ENCODE peak calls at places on chromosomes 2 and 18, in six cellular contexts. One of them, this sample, is unnamed.

GRCh38 chr2:169891593-169892298 is 64.5 kb downstream of the UBR3 start:
- DNase-seq in activated CD4-positive, alpha-beta memory T cell treated with anti-CD3 and anti-CD28 coated beads for 36 hours: no peak
- DNase-seq in sciatic nerve: no peak
- DNase-seq in AG09319: no peak
- DNase-seq in activated naive CD4-positive, alpha-beta T cell: no peak
- DNase-seq in OCI-M1: peak
- DNase-seq in this sample: no peak

GRCh38 chr2:217804786-217805678 is 197.8 kb downstream of the TNS1 start:
- DNase-seq in activated CD4-positive, alpha-beta memory T cell treated with anti-CD3 and anti-CD28 coated beads for 36 hours: no peak
- DNase-seq in sciatic nerve: peak
- DNase-seq in AG09319: no peak
- DNase-seq in activated naive CD4-positive, alpha-beta T cell: no peak
- DNase-seq in OCI-M1: no peak
- DNase-seq in this sample: no peak

GRCh38 chr18:57498857-57499256 is 63.7 kb downstream of the ONECUT2 start:
- DNase-seq in activated CD4-positive, alpha-beta memory T cell treated with anti-CD3 and anti-CD28 coated beads for 36 hours: no peak
- DNase-seq in sciatic nerve: no peak
- DNase-seq in AG09319: no peak
- DNase-seq in activated naive CD4-positive, alpha-beta T cell: no peak
- DNase-seq in OCI-M1: no peak
- DNase-seq in this sample: no peak

GRCh38 chr2:45637440-45637839 is 14.0 kb upstream of the PRKCE start:
- DNase-seq in activated CD4-positive, alpha-beta memory T cell treated with anti-CD3 and anti-CD28 coated beads for 36 hours: peak
- DNase-seq in sciatic nerve: no peak
- DNase-seq in AG09319: no peak
- DNase-seq in activated naive CD4-positive, alpha-beta T cell: no peak
- DNase-seq in OCI-M1: peak
- DNase-seq in this sample: no peak

GRCh38 chr2:166376873-166377272 is 1.1 kb upstream of the SCN9A start:
- DNase-seq in activated CD4-positive, alpha-beta memory T cell treated with anti-CD3 and anti-CD28 coated beads for 36 hours: no peak
- DNase-seq in sciatic nerve: no peak
- DNase-seq in AG09319: no peak
- DNase-seq in activated naive CD4-positive, alpha-beta T cell: no peak
- DNase-seq in OCI-M1: peak
- DNase-seq in this sample: no peak

GRCh38 chr2:177465400-177466138 is 73.0 kb downstream of the AGPS start:
- DNase-seq in activated CD4-positive, alpha-beta memory T cell treated with anti-CD3 and anti-CD28 coated beads for 36 hours: no peak
- DNase-seq in sciatic nerve: no peak
- DNase-seq in AG09319: no peak
- DNase-seq in activated naive CD4-positive, alpha-beta T cell: no peak
- DNase-seq in OCI-M1: no peak
- DNase-seq in this sample: no peak

GRCh38 chr2:238585836-238586821 is 159.4 kb downstream of the ASB1 start:
- DNase-seq in activated CD4-positive, alpha-beta memory T cell treated with anti-CD3 and anti-CD28 coated beads for 36 hours: no peak
- DNase-seq in sciatic nerve: no peak
- DNase-seq in AG09319: no peak
- DNase-seq in activated naive CD4-positive, alpha-beta T cell: no peak
- DNase-seq in OCI-M1: no peak
- DNase-seq in this sample: no peak

GRCh38 chr2:200787351-200788128 is 24.2 kb upstream of the BZW1 start:
- DNase-seq in activated CD4-positive, alpha-beta memory T cell treated with anti-CD3 and anti-CD28 coated beads for 36 hours: peak
- DNase-seq in sciatic nerve: no peak
- DNase-seq in AG09319: no peak
- DNase-seq in activated naive CD4-positive, alpha-beta T cell: no peak
- DNase-seq in OCI-M1: peak
- DNase-seq in this sample: no peak

GRCh38 chr2:71157124-71157802 is 26.8 kb downstream of the MPHOSPH10 start:
- DNase-seq in activated CD4-positive, alpha-beta memory T cell treated with anti-CD3 and anti-CD28 coated beads for 36 hours: peak
- DNase-seq in sciatic nerve: peak
- DNase-seq in AG09319: no peak
- DNase-seq in activated naive CD4-positive, alpha-beta T cell: peak
- DNase-seq in OCI-M1: peak
- DNase-seq in this sample: no peak

GRCh38 chr18:47260924-47261701 is 9.7 kb upstream of the SKOR2 start:
- DNase-seq in activated CD4-positive, alpha-beta memory T cell treated with anti-CD3 and anti-CD28 coated beads for 36 hours: no peak
- DNase-seq in sciatic nerve: no peak
- DNase-seq in AG09319: no peak
- DNase-seq in activated naive CD4-positive, alpha-beta T cell: no peak
- DNase-seq in OCI-M1: no peak
- DNase-seq in this sample: no peak

GRCh38 chr2:16553222-16553621 is 112.4 kb downstream of the CYRIA start:
- DNase-seq in activated CD4-positive, alpha-beta memory T cell treated with anti-CD3 and anti-CD28 coated beads for 36 hours: no peak
- DNase-seq in sciatic nerve: no peak
- DNase-seq in AG09319: no peak
- DNase-seq in activated naive CD4-positive, alpha-beta T cell: no peak
- DNase-seq in OCI-M1: peak
- DNase-seq in this sample: no peak

GRCh38 chr18:45621068-45621511 is 5.8 kb downstream of the SLC14A2 start:
- DNase-seq in activated CD4-positive, alpha-beta memory T cell treated with anti-CD3 and anti-CD28 coated beads for 36 hours: peak
- DNase-seq in sciatic nerve: peak
- DNase-seq in AG09319: peak
- DNase-seq in activated naive CD4-positive, alpha-beta T cell: no peak
- DNase-seq in OCI-M1: peak
- DNase-seq in this sample: peak

GRCh38 chr2:228541794-228542193 is 360.3 kb upstream of the SPHKAP start:
- DNase-seq in activated CD4-positive, alpha-beta memory T cell treated with anti-CD3 and anti-CD28 coated beads for 36 hours: no peak
- DNase-seq in sciatic nerve: no peak
- DNase-seq in AG09319: no peak
- DNase-seq in activated naive CD4-positive, alpha-beta T cell: no peak
- DNase-seq in OCI-M1: no peak
- DNase-seq in this sample: no peak

GRCh38 chr2:238864207-238865014 is 16.5 kb downstream of the TWIST2 start:
- DNase-seq in activated CD4-positive, alpha-beta memory T cell treated with anti-CD3 and anti-CD28 coated beads for 36 hours: peak
- DNase-seq in sciatic nerve: peak
- DNase-seq in AG09319: peak
- DNase-seq in activated naive CD4-positive, alpha-beta T cell: no peak
- DNase-seq in OCI-M1: peak
- DNase-seq in this sample: peak

GRCh38 chr2:38751847-38752410 is 768 bp upstream of the SRSF7 start:
- DNase-seq in activated CD4-positive, alpha-beta memory T cell treated with anti-CD3 and anti-CD28 coated beads for 36 hours: peak
- DNase-seq in sciatic nerve: no peak
- DNase-seq in AG09319: no peak
- DNase-seq in activated naive CD4-positive, alpha-beta T cell: no peak
- DNase-seq in OCI-M1: peak
- DNase-seq in this sample: peak

GRCh38 chr18:49580279-49580678 is 18.4 kb downstream of the LIPG start:
- DNase-seq in activated CD4-positive, alpha-beta memory T cell treated with anti-CD3 and anti-CD28 coated beads for 36 hours: no peak
- DNase-seq in sciatic nerve: no peak
- DNase-seq in AG09319: no peak
- DNase-seq in activated naive CD4-positive, alpha-beta T cell: no peak
- DNase-seq in OCI-M1: no peak
- DNase-seq in this sample: no peak

GRCh38 chr2:85768713-85769112 is 14.9 kb downstream of the ATOH8 start:
- DNase-seq in activated CD4-positive, alpha-beta memory T cell treated with anti-CD3 and anti-CD28 coated beads for 36 hours: no peak
- DNase-seq in sciatic nerve: peak
- DNase-seq in AG09319: no peak
- DNase-seq in activated naive CD4-positive, alpha-beta T cell: no peak
- DNase-seq in OCI-M1: no peak
- DNase-seq in this sample: no peak

GRCh38 chr2:152523091-152523490 is 188.1 kb downstream of the FMNL2 start:
- DNase-seq in activated CD4-positive, alpha-beta memory T cell treated with anti-CD3 and anti-CD28 coated beads for 36 hours: no peak
- DNase-seq in sciatic nerve: no peak
- DNase-seq in AG09319: no peak
- DNase-seq in activated naive CD4-positive, alpha-beta T cell: no peak
- DNase-seq in OCI-M1: no peak
- DNase-seq in this sample: no peak

GRCh38 chr2:98521266-98521665 is 76.6 kb downstream of the INPP4A start:
- DNase-seq in activated CD4-positive, alpha-beta memory T cell treated with anti-CD3 and anti-CD28 coated beads for 36 hours: no peak
- DNase-seq in sciatic nerve: no peak
- DNase-seq in AG09319: no peak
- DNase-seq in activated naive CD4-positive, alpha-beta T cell: no peak
- DNase-seq in OCI-M1: no peak
- DNase-seq in this sample: no peak

GRCh38 chr18:48922801-48923730 is 27.7 kb downstream of the SMAD7 start:
- DNase-seq in activated CD4-positive, alpha-beta memory T cell treated with anti-CD3 and anti-CD28 coated beads for 36 hours: peak
- DNase-seq in sciatic nerve: peak
- DNase-seq in AG09319: peak
- DNase-seq in activated naive CD4-positive, alpha-beta T cell: no peak
- DNase-seq in OCI-M1: peak
- DNase-seq in this sample: no peak